ENCODE peak calls at places on chromosomes 16 and 17, in four cellular contexts. I, O, S and H are unnamed samples.

GRCh38 chr17:8867361-8867981 is at the start of gene PIK3R6:
- DNase-seq in I (no peak), O (no peak), S (no peak), H (no peak)

GRCh38 chr17:60165976-60166375 is 16.2 kb downstream of the CA4 start:
- DNase-seq in I (peak), O (no peak), S (no peak), H (no peak)

GRCh38 chr17:46796080-46796479 is 22.4 kb downstream of the WNT3 start:
- DNase-seq in I (no peak), O (no peak), S (no peak), H (no peak)

GRCh38 chr17:38564254-38564605 is 41.5 kb downstream of the SRCIN1 start:
- DNase-seq in I (no peak), O (no peak), S (no peak), H (no peak)

GRCh38 chr16:67673712-67674580 is 7.3 kb downstream of the C16orf86 start:
- DNase-seq in I (no peak), O (no peak), S (peak), H (no peak)

GRCh38 chr16:22859925-22860324 is 46.0 kb downstream of the HS3ST2 start:
- DNase-seq in I (no peak), O (no peak), S (no peak), H (no peak)

GRCh38 chr16:47713225-47713595 is 252.1 kb downstream of the PHKB start:
- DNase-seq in I (no peak), O (no peak), S (no peak), H (peak)

GRCh38 chr16:84548971-84549844 is 44.7 kb upstream of the MEAK7 start:
- DNase-seq in I (peak), O (no peak), S (peak), H (no peak)

GRCh38 chr17:42403150-42403549 is 14.9 kb upstream of the STAT3 start:
- DNase-seq in I (peak), O (no peak), S (no peak), H (no peak)